ENCODE peak calls at places on chromosomes 1 and 21, in seven cellular contexts. One of them, this sample, is unnamed.

GRCh38 chr1:51499694-51500093 is 19.4 kb downstream of the EPS15 start:
- DNase-seq in HFFc6: no peak
- DNase-seq in heart left ventricle: no peak
- DNase-seq in frontal cortex: no peak
- DNase-seq in stimulated activated effector memory CD8-positive, alpha-beta T cell treated with anti-CD3 and anti-CD28 coated beads, Interleukin-12 subunit alpha, Interleukin-12 subunit beta, amount 100 ng/mL, for 72 hours: no peak
- DNase-seq in cardiac muscle cell: no peak
- DNase-seq in stimulated activated CD4-positive, alpha-beta T cell treated with anti-CD3 and anti-CD28 coated beads, Interleukin-1b, Interleukin-23, amount 100 ng/mL, for 24 hours: no peak
- DNase-seq in this sample: no peak

GRCh38 chr1:241695454-241696171 is 43.5 kb downstream of the WDR64 start:
- DNase-seq in heart left ventricle: no peak
- DNase-seq in HFFc6: peak
- DNase-seq in stimulated activated effector memory CD8-positive, alpha-beta T cell treated with anti-CD3 and anti-CD28 coated beads, Interleukin-12 subunit alpha, Interleukin-12 subunit beta, amount 100 ng/mL, for 72 hours: no peak
- DNase-seq in cardiac muscle cell: no peak
- DNase-seq in frontal cortex: no peak
- DNase-seq in stimulated activated CD4-positive, alpha-beta T cell treated with anti-CD3 and anti-CD28 coated beads, Interleukin-1b, Interleukin-23, amount 100 ng/mL, for 24 hours: no peak
- DNase-seq in this sample: no peak

GRCh38 chr1:234676103-234676594 is 66.2 kb upstream of the IRF2BP2 start:
- DNase-seq in stimulated activated effector memory CD8-positive, alpha-beta T cell treated with anti-CD3 and anti-CD28 coated beads, Interleukin-12 subunit alpha, Interleukin-12 subunit beta, amount 100 ng/mL, for 72 hours: peak
- DNase-seq in frontal cortex: peak
- DNase-seq in stimulated activated CD4-positive, alpha-beta T cell treated with anti-CD3 and anti-CD28 coated beads, Interleukin-1b, Interleukin-23, amount 100 ng/mL, for 24 hours: peak
- DNase-seq in cardiac muscle cell: peak
- DNase-seq in HFFc6: peak
- DNase-seq in heart left ventricle: peak
- DNase-seq in this sample: peak

GRCh38 chr1:205161071-205161470 is 39.3 kb upstream of the RBBP5 start:
- DNase-seq in frontal cortex: no peak
- DNase-seq in stimulated activated CD4-positive, alpha-beta T cell treated with anti-CD3 and anti-CD28 coated beads, Interleukin-1b, Interleukin-23, amount 100 ng/mL, for 24 hours: no peak
- DNase-seq in cardiac muscle cell: no peak
- DNase-seq in stimulated activated effector memory CD8-positive, alpha-beta T cell treated with anti-CD3 and anti-CD28 coated beads, Interleukin-12 subunit alpha, Interleukin-12 subunit beta, amount 100 ng/mL, for 72 hours: no peak
- DNase-seq in HFFc6: no peak
- DNase-seq in heart left ventricle: no peak
- DNase-seq in this sample: no peak

GRCh38 chr1:56551691-56552090 is 27.7 kb downstream of the PLPP3 start:
- DNase-seq in frontal cortex: no peak
- DNase-seq in stimulated activated effector memory CD8-positive, alpha-beta T cell treated with anti-CD3 and anti-CD28 coated beads, Interleukin-12 subunit alpha, Interleukin-12 subunit beta, amount 100 ng/mL, for 72 hours: no peak
- DNase-seq in heart left ventricle: no peak
- DNase-seq in cardiac muscle cell: no peak
- DNase-seq in stimulated activated CD4-positive, alpha-beta T cell treated with anti-CD3 and anti-CD28 coated beads, Interleukin-1b, Interleukin-23, amount 100 ng/mL, for 24 hours: no peak
- DNase-seq in HFFc6: no peak
- DNase-seq in this sample: no peak

GRCh38 chr1:46186076-46186475 is 9.8 kb upstream of the P3R3URF start:
- DNase-seq in frontal cortex: no peak
- DNase-seq in stimulated activated effector memory CD8-positive, alpha-beta T cell treated with anti-CD3 and anti-CD28 coated beads, Interleukin-12 subunit alpha, Interleukin-12 subunit beta, amount 100 ng/mL, for 72 hours: no peak
- DNase-seq in stimulated activated CD4-positive, alpha-beta T cell treated with anti-CD3 and anti-CD28 coated beads, Interleukin-1b, Interleukin-23, amount 100 ng/mL, for 24 hours: no peak
- DNase-seq in HFFc6: no peak
- DNase-seq in cardiac muscle cell: no peak
- DNase-seq in heart left ventricle: no peak
- DNase-seq in this sample: no peak

GRCh38 chr1:223189903-223190724 is 47.1 kb upstream of the TLR5 start:
- DNase-seq in frontal cortex: no peak
- DNase-seq in heart left ventricle: no peak
- DNase-seq in cardiac muscle cell: no peak
- DNase-seq in stimulated activated effector memory CD8-positive, alpha-beta T cell treated with anti-CD3 and anti-CD28 coated beads, Interleukin-12 subunit alpha, Interleukin-12 subunit beta, amount 100 ng/mL, for 72 hours: peak
- DNase-seq in HFFc6: peak
- DNase-seq in stimulated activated CD4-positive, alpha-beta T cell treated with anti-CD3 and anti-CD28 coated beads, Interleukin-1b, Interleukin-23, amount 100 ng/mL, for 24 hours: peak
- DNase-seq in this sample: no peak

GRCh38 chr1:211828584-211829342 is 1.8 kb downstream of the LPGAT1 start:
- DNase-seq in frontal cortex: no peak
- DNase-seq in cardiac muscle cell: no peak
- DNase-seq in HFFc6: no peak
- DNase-seq in stimulated activated CD4-positive, alpha-beta T cell treated with anti-CD3 and anti-CD28 coated beads, Interleukin-1b, Interleukin-23, amount 100 ng/mL, for 24 hours: no peak
- DNase-seq in heart left ventricle: no peak
- DNase-seq in stimulated activated effector memory CD8-positive, alpha-beta T cell treated with anti-CD3 and anti-CD28 coated beads, Interleukin-12 subunit alpha, Interleukin-12 subunit beta, amount 100 ng/mL, for 72 hours: no peak
- DNase-seq in this sample: no peak

GRCh38 chr21:28769683-28770082 is 223.0 kb downstream of the LTN1 start:
- DNase-seq in cardiac muscle cell: no peak
- DNase-seq in stimulated activated CD4-positive, alpha-beta T cell treated with anti-CD3 and anti-CD28 coated beads, Interleukin-1b, Interleukin-23, amount 100 ng/mL, for 24 hours: no peak
- DNase-seq in HFFc6: no peak
- DNase-seq in stimulated activated effector memory CD8-positive, alpha-beta T cell treated with anti-CD3 and anti-CD28 coated beads, Interleukin-12 subunit alpha, Interleukin-12 subunit beta, amount 100 ng/mL, for 72 hours: no peak
- DNase-seq in frontal cortex: no peak
- DNase-seq in heart left ventricle: no peak
- DNase-seq in this sample: no peak

GRCh38 chr1:85438353-85438752 is 26.6 kb downstream of the DDAH1 start:
- DNase-seq in stimulated activated effector memory CD8-positive, alpha-beta T cell treated with anti-CD3 and anti-CD28 coated beads, Interleukin-12 subunit alpha, Interleukin-12 subunit beta, amount 100 ng/mL, for 72 hours: no peak
- DNase-seq in stimulated activated CD4-positive, alpha-beta T cell treated with anti-CD3 and anti-CD28 coated beads, Interleukin-1b, Interleukin-23, amount 100 ng/mL, for 24 hours: no peak
- DNase-seq in heart left ventricle: no peak
- DNase-seq in cardiac muscle cell: peak
- DNase-seq in frontal cortex: no peak
- DNase-seq in HFFc6: no peak
- DNase-seq in this sample: no peak